ENCODE peak calls at places on chromosomes 7 and 10, in ten cellular contexts. R is heart left ventricle; E is fibroblast of the aortic adventitia; G is CD8-positive, alpha-beta memory T cell; Y is left cardiac atrium; T is iris pigment epithelial cell; N is colonic mucosa; S is fibroblast of mammary gland; C is T-helper 2 cell; H is skeletal muscle cell. Z is an unnamed sample.

GRCh38 chr7:37527109-37527508 is 78.4 kb upstream of the ELMO1 start:
- DNase-seq in R (no peak), E (no peak), G (no peak), Y (no peak), T (no peak), N (no peak), S (no peak), C (no peak), H (no peak), Z (no peak)

GRCh38 chr10:126430512-126430911 is 42.2 kb upstream of the ADAM12 start:
- DNase-seq in R (no peak), E (no peak), G (no peak), Y (no peak), T (no peak), N (no peak), S (no peak), C (no peak), H (no peak), Z (no peak)

GRCh38 chr7:12905671-12906070 is 218.2 kb downstream of the ARL4A start:
- DNase-seq in R (no peak), E (no peak), G (no peak), Y (no peak), T (no peak), N (no peak), S (no peak), C (no peak), H (no peak), Z (no peak)

GRCh38 chr10:131961777-131962450 is 19.8 kb downstream of the BNIP3 start:
- DNase-seq in R (no peak), E (no peak), G (no peak), Y (no peak), T (no peak), N (no peak), S (peak), C (no peak), H (no peak), Z (peak)

GRCh38 chr7:6446977-6447588 is 671 bp downstream of the DAGLB start:
- DNase-seq in R (peak), E (peak), G (peak), Y (peak), T (peak), N (peak), S (peak), C (peak), H (peak), Z (peak)

GRCh38 chr10:44242091-44242490 is 142.8 kb downstream of the CXCL12 start:
- DNase-seq in R (no peak), E (no peak), G (no peak), Y (no peak), T (no peak), N (no peak), S (no peak), C (no peak), H (no peak), Z (no peak)

GRCh38 chr7:120926943-120927346 is 23.6 kb upstream of the ING3 start:
- DNase-seq in R (no peak), E (no peak), G (no peak), Y (no peak), T (no peak), N (no peak), S (no peak), C (no peak), H (no peak), Z (no peak)

GRCh38 chr10:71134732-71135211 is 77.6 kb upstream of the UNC5B start:
- DNase-seq in R (no peak), E (no peak), G (no peak), Y (no peak), T (no peak), N (no peak), S (no peak), C (no peak), H (no peak), Z (no peak)

GRCh38 chr7:80732635-80733034 is 94.2 kb downstream of the CD36 start:
- DNase-seq in R (no peak), E (no peak), G (no peak), Y (no peak), T (no peak), N (no peak), S (peak), C (no peak), H (no peak), Z (peak)

GRCh38 chr7:37100735-37101331 is 347.8 kb downstream of the ELMO1 start:
- DNase-seq in R (peak), E (no peak), G (peak), Y (no peak), T (no peak), N (no peak), S (no peak), C (no peak), H (no peak), Z (no peak)

GRCh38 chr10:43689618-43689954 is 40.9 kb upstream of the ZNF32 start:
- DNase-seq in R (peak), E (no peak), G (no peak), Y (peak), T (peak), N (peak), S (peak), C (no peak), H (no peak), Z (peak)

GRCh38 chr10:95697429-95697828 is 3.7 kb upstream of the TCTN3 start:
- DNase-seq in R (no peak), E (no peak), G (no peak), Y (no peak), T (no peak), N (no peak), S (no peak), C (no peak), H (no peak), Z (no peak)

GRCh38 chr7:135930565-135931423 is 46.4 kb downstream of the MTPN start:
- DNase-seq in R (no peak), E (peak), G (no peak), Y (no peak), T (peak), N (no peak), S (peak), C (no peak), H (no peak), Z (no peak)

GRCh38 chr7:83930262-83930661 is 264.3 kb downstream of the SEMA3A start:
- DNase-seq in R (no peak), E (no peak), G (no peak), Y (no peak), T (no peak), N (no peak), S (no peak), C (no peak), H (no peak), Z (no peak)

GRCh38 chr10:79381804-79382221 is 34.5 kb downstream of the PPIF start:
- DNase-seq in R (peak), E (peak), G (no peak), Y (peak), T (peak), N (peak), S (peak), C (no peak), H (no peak), Z (no peak)

GRCh38 chr7:95686109-95686508 is 86.2 kb upstream of the DYNC1I1 start:
- DNase-seq in R (peak), E (peak), G (no peak), Y (peak), T (peak), N (peak), S (peak), C (no peak), H (peak), Z (peak)

GRCh38 chr7:155362380-155363145 is 64.9 kb downstream of the INSIG1 start:
- DNase-seq in R (no peak), E (no peak), G (no peak), Y (peak), T (no peak), N (no peak), S (no peak), C (no peak), H (no peak), Z (peak)

GRCh38 chr7:137343483-137343841 is at the start of gene PTN:
- DNase-seq in R (peak), E (peak), G (no peak), Y (peak), T (peak), N (no peak), S (peak), C (no peak), H (no peak), Z (peak)

GRCh38 chr10:124703778-124704427 is 40.3 kb downstream of the FAM53B start:
- DNase-seq in R (peak), E (peak), G (no peak), Y (peak), T (peak), N (peak), S (peak), C (no peak), H (no peak), Z (no peak)

GRCh38 chr10:97713828-97714400 is 384 bp downstream of the MARVELD1 start:
- DNase-seq in R (peak), E (peak), G (peak), Y (peak), T (peak), N (peak), S (peak), C (peak), H (no peak), Z (peak)